ENCODE peak calls at places on chromosomes 13 and 19, in seven cellular contexts. U is CD8-positive, alpha-beta T cell; A is HT1080; R is activated B cell treated with CpG ODN at 0.5 μM for 24 hours; M is activated naive CD8-positive, alpha-beta T cell treated with anti-CD3 and anti-CD28 coated beads for 36 hours; N is substantia nigra; D is activated CD8-positive, alpha-beta memory T cell treated with anti-CD3 and anti-CD28 coated beads for 1 hour. E is an unnamed sample.

GRCh38 chr13:28220166-28220565 is 81.8 kb downstream of the PAN3 start:
- DNase-seq in U (no peak), A (no peak), R (no peak), M (no peak), N (no peak), D (no peak), E (no peak)

GRCh38 chr13:48110930-48111721 is 16.2 kb upstream of the MED4 start:
- DNase-seq in U (no peak), A (peak; percentile 81), R (no peak), M (no peak), N (no peak), D (no peak), E (peak; percentile 12)

GRCh38 chr13:50798923-50799322 is 44.6 kb downstream of the DLEU7 start:
- DNase-seq in U (no peak), A (peak; percentile 82), R (no peak), M (no peak), N (no peak), D (no peak), E (no peak)

GRCh38 chr19:38134538-38135149 is 89.4 kb downstream of the DPF1 start:
- DNase-seq in U (no peak), A (peak; percentile 63), R (no peak), M (peak; percentile 8), N (no peak), D (no peak), E (peak; percentile 31)

GRCh38 chr19:33054623-33055022 is 10.1 kb downstream of the RHPN2 start:
- DNase-seq in U (no peak), A (no peak), R (no peak), M (no peak), N (no peak), D (no peak), E (peak; percentile 70)

GRCh38 chr19:13537454-13537853 is 31.2 kb upstream of the CACNA1A start:
- DNase-seq in U (no peak), A (no peak), R (no peak), M (no peak), N (no peak), D (no peak), E (no peak)

GRCh38 chr13:97125051-97125809 is 96.9 kb upstream of the MBNL2 start:
- DNase-seq in U (no peak), A (peak; percentile 93), R (no peak), M (no peak), N (no peak), D (no peak), E (peak; percentile 52)

GRCh38 chr13:44936246-44936645 is 53.0 kb downstream of the NUFIP1 start:
- DNase-seq in U (no peak), A (no peak), R (no peak), M (no peak), N (no peak), D (no peak), E (no peak)

GRCh38 chr19:56639217-56639616 is 3.7 kb upstream of the SMIM17 start:
- DNase-seq in U (no peak), A (no peak), R (no peak), M (no peak), N (no peak), D (no peak), E (no peak)

GRCh38 chr13:73244486-73244885 is 185.7 kb downstream of the KLF5 start:
- DNase-seq in U (no peak), A (no peak), R (no peak), M (no peak), N (no peak), D (no peak), E (no peak)

GRCh38 chr19:33674575-33675367 is 53.0 kb downstream of the CHST8 start:
- DNase-seq in U (no peak), A (no peak), R (no peak), M (no peak), N (no peak), D (no peak), E (no peak)

GRCh38 chr19:9128171-9128570 is 1.4 kb upstream of the OR7G3 start:
- DNase-seq in U (no peak), A (peak; percentile 84), R (no peak), M (no peak), N (no peak), D (no peak), E (no peak)

GRCh38 chr13:67416047-67416925 is 186.2 kb upstream of the PCDH9 start:
- DNase-seq in U (no peak), A (peak; percentile 61), R (no peak), M (no peak), N (no peak), D (no peak), E (peak; percentile 16)

GRCh38 chr19:35742121-35742724 is at the start of gene IGFLR1:
- DNase-seq in U (peak; percentile 48), A (no peak), R (peak; percentile 60), M (peak; percentile 84), N (no peak), D (no peak), E (no peak)

GRCh38 chr19:1315470-1316166 is 29.9 kb downstream of the EFNA2 start:
- DNase-seq in U (peak; percentile 12), A (no peak), R (peak; percentile 40), M (peak; percentile 51), N (no peak), D (no peak), E (peak; percentile 51)

GRCh38 chr19:46226438-46226973 is 3.0 kb upstream of the IGFL1 start:
- DNase-seq in U (no peak), A (no peak), R (no peak), M (no peak), N (no peak), D (no peak), E (no peak)

GRCh38 chr19:43572172-43572588 is 3.1 kb downstream of the XRCC1 start:
- DNase-seq in U (no peak), A (no peak), R (no peak), M (no peak), N (no peak), D (no peak), E (no peak)

GRCh38 chr19:14030997-14031718 is 404 bp upstream of the IL27RA start:
- DNase-seq in U (no peak), A (no peak), R (no peak), M (no peak), N (no peak), D (peak; percentile 46), E (no peak)

GRCh38 chr13:40456979-40457553 is 209.4 kb downstream of the FOXO1 start:
- DNase-seq in U (no peak), A (no peak), R (no peak), M (no peak), N (no peak), D (no peak), E (no peak)

GRCh38 chr13:77036294-77036693 is 9.3 kb upstream of the FBXL3 start:
- DNase-seq in U (no peak), A (no peak), R (no peak), M (no peak), N (no peak), D (no peak), E (no peak)

GRCh38 chr19:9075064-9075964 is 11.5 kb upstream of the OR1M1 start:
- DNase-seq in U (no peak), A (peak; percentile 93), R (no peak), M (peak; percentile 11), N (peak; percentile 35), D (no peak), E (peak; percentile 86)

GRCh38 chr19:12969292-12969988 is at the start of gene DAND5:
- DNase-seq in U (no peak), A (no peak), R (no peak), M (no peak), N (no peak), D (no peak), E (peak; percentile 62)

GRCh38 chr19:37466798-37467607 is at the start of gene ZNF569:
- DNase-seq in U (peak; percentile 81), A (peak; percentile 91), R (peak; percentile 82), M (peak; percentile 85), N (peak; percentile 77), D (peak; percentile 77), E (peak; percentile 96)

GRCh38 chr13:40568672-40569350 is 97.6 kb downstream of the FOXO1 start:
- DNase-seq in U (no peak), A (no peak), R (no peak), M (no peak), N (no peak), D (no peak), E (no peak)

E was measured in body of pancreas.